ENCODE peak calls at places on chromosome 7, in six cellular contexts. H is HFF-Myc, U is AG04450, L is heart left ventricle, M is GM12878, A is HAP-1. G is an unnamed sample.

GRCh38 chr7:116097365-116098009 is 66.9 kb upstream of the TFEC start:
- DNase-seq in U (no peak), M (no peak), H (peak; percentile 45), A (no peak), L (no peak), G (no peak)

GRCh38 chr7:1825877-1826741 is 156.0 kb downstream of the ELFN1 start:
- DNase-seq in U (no peak), A (no peak), L (no peak), M (no peak), H (no peak), G (no peak)

GRCh38 chr7:101950450-101951119 is 133.2 kb downstream of the CUX1 start:
- DNase-seq in L (no peak), M (no peak), U (peak; percentile 42), H (no peak), A (peak; percentile 17), G (no peak)

GRCh38 chr7:140262242-140262903 is 85.6 kb upstream of the KDM7A start:
- DNase-seq in M (no peak), H (no peak), L (no peak), A (no peak), U (no peak), G (no peak)

GRCh38 chr7:94249631-94250030 is 145.1 kb upstream of the COL1A2 start:
- DNase-seq in L (no peak), M (no peak), A (no peak), H (no peak), U (no peak), G (no peak)

GRCh38 chr7:44105832-44106231 is 1.7 kb downstream of the AEBP1 start:
- DNase-seq in U (no peak), L (no peak), M (no peak), H (no peak), A (no peak), G (no peak)

GRCh38 chr7:52463341-52463740 is 572.1 kb upstream of the POM121L12 start:
- DNase-seq in A (no peak), M (no peak), U (no peak), H (no peak), L (no peak), G (no peak)

GRCh38 chr7:98869001-98869373 is 827 bp downstream of the TMEM130 start:
- DNase-seq in H (no peak), M (no peak), A (no peak), U (no peak), L (no peak), G (no peak)

GRCh38 chr7:115052706-115053105 is 130.8 kb downstream of the MDFIC start:
- DNase-seq in M (no peak), A (no peak), U (no peak), L (no peak), H (no peak), G (no peak)

GRCh38 chr7:44985900-44986217 is 7.0 kb upstream of the MYO1G start:
- DNase-seq in L (no peak), A (no peak), U (no peak), M (no peak), H (no peak), G (no peak)

GRCh38 chr7:105298439-105298894 is 90.3 kb downstream of the SRPK2 start:
- DNase-seq in U (no peak), H (no peak), M (no peak), L (no peak), A (no peak), G (peak; percentile 76)

GRCh38 chr7:16071246-16071857 is 350.0 kb downstream of the CRPPA start:
- DNase-seq in L (no peak), A (peak; percentile 23), U (peak; percentile 41), M (no peak), H (peak; percentile 50), G (peak; percentile 59)

GRCh38 chr7:149883049-149883439 is 9.3 kb downstream of the ATP6V0E2 start:
- DNase-seq in U (no peak), H (no peak), M (no peak), L (no peak), A (no peak), G (no peak)

DNA sequence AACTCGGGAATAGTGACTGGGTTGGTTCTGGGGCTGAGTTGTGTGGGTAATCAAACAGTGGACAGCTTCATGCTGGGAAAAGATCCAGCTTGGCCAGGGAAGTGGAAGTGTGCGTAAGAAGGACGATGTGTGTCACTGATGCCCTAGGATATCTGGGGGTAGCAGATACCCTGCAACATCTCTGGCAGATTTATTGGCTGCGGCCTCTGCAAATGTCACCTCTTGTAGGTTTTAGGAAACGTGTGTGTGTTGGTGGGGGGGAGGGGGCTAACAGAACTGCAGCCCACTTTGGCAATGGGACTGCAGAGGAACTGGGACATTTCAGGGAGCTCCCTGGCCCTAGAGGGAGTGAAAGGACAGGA is 965 bp upstream of the AGAP3 start:
- DNase-seq in H (no peak), M (no peak), U (no peak), L (no peak), A (no peak), G (no peak)
- H3K4me3 ChIP-seq in H (peak overlapping the region; percentile 53), M (peak overlapping the region; percentile 87), U (peak overlapping the region; percentile 66), L (peak overlapping the region; percentile 96), A (peak overlapping the region; percentile 36), G (peak overlapping the region; percentile 70)

GRCh38 chr7:18177815-18178660 is 150.4 kb upstream of the PRPS1L1 start:
- DNase-seq in L (no peak), H (no peak), M (peak; percentile 53), U (no peak), A (no peak), G (peak; percentile 73)

GRCh38 chr7:18175801-18176450 is 148.3 kb upstream of the PRPS1L1 start:
- DNase-seq in A (no peak), L (no peak), U (no peak), M (no peak), H (no peak), G (no peak)

GRCh38 chr7:18179058-18179457 is 151.4 kb upstream of the PRPS1L1 start:
- DNase-seq in H (no peak), U (no peak), A (no peak), M (no peak), L (no peak), G (peak; percentile 5)

GRCh38 chr7:18174996-18175395 is 147.3 kb upstream of the PRPS1L1 start:
- DNase-seq in A (no peak), M (no peak), L (no peak), U (no peak), H (no peak), G (peak; percentile 61)

DNA sequence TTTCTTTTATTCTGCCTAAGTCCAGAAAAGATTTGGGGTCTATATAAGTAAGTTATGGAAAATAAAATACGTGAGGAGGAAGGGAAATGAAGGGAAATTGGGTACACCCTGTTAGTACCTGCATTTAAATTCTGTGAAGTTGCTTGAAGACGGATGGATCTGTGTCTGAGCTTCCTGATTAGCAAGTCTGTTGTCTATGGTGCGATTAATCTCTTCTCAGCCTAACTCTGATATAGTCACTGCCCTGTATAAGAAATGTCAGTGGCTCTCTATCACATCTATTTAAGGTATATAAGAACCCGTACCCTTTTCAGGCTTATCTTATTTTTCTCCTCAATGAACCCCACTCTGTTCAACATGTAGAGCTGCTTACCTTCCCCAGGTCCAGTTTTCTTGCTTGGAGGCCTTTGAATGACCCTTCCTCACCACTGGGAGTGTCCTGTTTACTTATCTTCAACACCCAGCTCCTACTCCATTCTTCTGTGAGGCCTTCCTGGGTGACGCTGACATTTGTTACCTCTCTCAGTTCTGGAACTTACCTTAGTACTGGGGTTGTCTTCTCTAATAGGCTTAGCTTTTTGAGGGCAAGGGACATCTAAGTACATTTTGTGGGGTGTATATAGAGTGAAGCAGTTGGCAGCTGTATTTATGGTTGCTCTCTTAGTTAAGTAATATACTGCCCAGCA is 149.6 kb upstream of the PRPS1L1 start:
- DNase-seq in U (no peak), H (no peak), L (no peak), M (no peak), A (no peak), G (no peak)
- H3K4me3 ChIP-seq in U (no peak overlapping the region), H (no peak overlapping the region), L (no peak overlapping the region), M (no peak overlapping the region), A (no peak overlapping the region), G (no peak overlapping the region)

GRCh38 chr7:130134726-130135125 is 64.4 kb downstream of the KLHDC10 start:
- DNase-seq in U (no peak), L (no peak), A (no peak), H (no peak), M (no peak), G (no peak)
- H3K4me3 ChIP-seq in U (no peak overlapping the region), L (no peak overlapping the region), A (no peak overlapping the region), H (no peak overlapping the region), M (no peak overlapping the region), G (no peak overlapping the region)

GRCh38 chr7:39735903-39736302 is 112.5 kb downstream of the RALA start:
- DNase-seq in A (no peak), L (no peak), H (no peak), U (no peak), M (peak; percentile 19), G (peak; percentile 38)
- H3K4me3 ChIP-seq in A (no peak overlapping the region), L (no peak overlapping the region), H (no peak overlapping the region), U (peak overlapping the region; percentile 31), M (peak overlapping the region; percentile 46), G (peak overlapping the region; percentile 93)

G was measured in GM12865.